ENCODE peak calls at places on chromosomes 16 and 17, in six cellular contexts. One of them, this sample, is unnamed.

GRCh38 chr16:75019007-75019406 is 20.2 kb downstream of the ZNRF1 start:
- DNase-seq in cardiac muscle cell: no peak
- DNase-seq in heart left ventricle: no peak
- DNase-seq in CD8-positive, alpha-beta T cell: no peak
- DNase-seq in breast epithelium: no peak
- DNase-seq in mucosa of descending colon: no peak
- DNase-seq in this sample: no peak

GRCh38 chr17:67245694-67246397 is 850 bp upstream of the HELZ start:
- DNase-seq in cardiac muscle cell: peak; percentile 79
- DNase-seq in heart left ventricle: no peak
- DNase-seq in breast epithelium: no peak
- DNase-seq in CD8-positive, alpha-beta T cell: no peak
- DNase-seq in mucosa of descending colon: peak; percentile 45
- DNase-seq in this sample: no peak

GRCh38 chr16:25289466-25289865 is 31.8 kb upstream of the ZKSCAN2 start:
- DNase-seq in mucosa of descending colon: no peak
- DNase-seq in breast epithelium: no peak
- DNase-seq in cardiac muscle cell: no peak
- DNase-seq in heart left ventricle: no peak
- DNase-seq in CD8-positive, alpha-beta T cell: no peak
- DNase-seq in this sample: no peak

GRCh38 chr17:35255316-35255715 is 12.4 kb downstream of the SLFN5 start:
- DNase-seq in breast epithelium: no peak
- DNase-seq in heart left ventricle: no peak
- DNase-seq in cardiac muscle cell: no peak
- DNase-seq in mucosa of descending colon: no peak
- DNase-seq in CD8-positive, alpha-beta T cell: no peak
- DNase-seq in this sample: no peak

GRCh38 chr17:7351665-7352558 is at the start of gene KCTD11:
- DNase-seq in breast epithelium: peak; percentile 93
- DNase-seq in CD8-positive, alpha-beta T cell: no peak
- DNase-seq in mucosa of descending colon: peak; percentile 96
- DNase-seq in cardiac muscle cell: peak; percentile 94
- DNase-seq in heart left ventricle: peak; percentile 95
- DNase-seq in this sample: peak; percentile 96

GRCh38 chr17:52233632-52234031 is 75.1 kb upstream of the CA10 start:
- DNase-seq in mucosa of descending colon: no peak
- DNase-seq in cardiac muscle cell: no peak
- DNase-seq in heart left ventricle: no peak
- DNase-seq in CD8-positive, alpha-beta T cell: no peak
- DNase-seq in breast epithelium: no peak
- DNase-seq in this sample: no peak

GRCh38 chr17:1413281-1413791 is 13.3 kb upstream of the YWHAE start:
- DNase-seq in breast epithelium: no peak
- DNase-seq in cardiac muscle cell: no peak
- DNase-seq in CD8-positive, alpha-beta T cell: no peak
- DNase-seq in heart left ventricle: peak; percentile 91
- DNase-seq in mucosa of descending colon: peak; percentile 33
- DNase-seq in this sample: no peak

GRCh38 chr17:27199948-27200347 is 94.0 kb upstream of the WSB1 start:
- DNase-seq in cardiac muscle cell: no peak
- DNase-seq in breast epithelium: no peak
- DNase-seq in heart left ventricle: no peak
- DNase-seq in mucosa of descending colon: no peak
- DNase-seq in CD8-positive, alpha-beta T cell: no peak
- DNase-seq in this sample: no peak

GRCh38 chr16:83994087-83994486 is 26.0 kb downstream of the NECAB2 start:
- DNase-seq in cardiac muscle cell: no peak
- DNase-seq in CD8-positive, alpha-beta T cell: no peak
- DNase-seq in breast epithelium: no peak
- DNase-seq in heart left ventricle: no peak
- DNase-seq in mucosa of descending colon: no peak
- DNase-seq in this sample: no peak

GRCh38 chr16:11128211-11129123 is 127.5 kb downstream of the SOCS1 start:
- DNase-seq in breast epithelium: no peak
- DNase-seq in heart left ventricle: peak; percentile 87
- DNase-seq in mucosa of descending colon: no peak
- DNase-seq in CD8-positive, alpha-beta T cell: no peak
- DNase-seq in cardiac muscle cell: no peak
- DNase-seq in this sample: no peak

GRCh38 chr17:74466785-74467158 is 338 bp downstream of the CD300A start:
- DNase-seq in heart left ventricle: no peak
- DNase-seq in mucosa of descending colon: no peak
- DNase-seq in breast epithelium: no peak
- DNase-seq in cardiac muscle cell: no peak
- DNase-seq in CD8-positive, alpha-beta T cell: no peak
- DNase-seq in this sample: no peak
- H3K4me3 ChIP-seq in heart left ventricle: peak overlapping the region; percentile 54
- H3K4me3 ChIP-seq in mucosa of descending colon: no peak overlapping the region
- H3K4me3 ChIP-seq in breast epithelium: peak overlapping the region; percentile 37
- H3K4me3 ChIP-seq in cardiac muscle cell: no peak overlapping the region
- H3K4me3 ChIP-seq in CD8-positive, alpha-beta T cell: peak overlapping the region; percentile 47
- H3K4me3 ChIP-seq in this sample: peak overlapping the region; percentile 50

GRCh38 chr16:56628486-56629035 is 3.0 kb downstream of the MT1E start:
- DNase-seq in cardiac muscle cell: no peak
- DNase-seq in CD8-positive, alpha-beta T cell: no peak
- DNase-seq in mucosa of descending colon: no peak
- DNase-seq in breast epithelium: no peak
- DNase-seq in heart left ventricle: no peak
- DNase-seq in this sample: no peak
- TF ChIP-seq CTCF in cardiac muscle cell: no peak
- TF ChIP-seq CTCF in CD8-positive, alpha-beta T cell: no peak
- TF ChIP-seq CTCF in mucosa of descending colon: no peak
- TF ChIP-seq CTCF in breast epithelium: no peak
- TF ChIP-seq CTCF in heart left ventricle: no peak
- TF ChIP-seq CTCF in this sample: no peak

DNA sequence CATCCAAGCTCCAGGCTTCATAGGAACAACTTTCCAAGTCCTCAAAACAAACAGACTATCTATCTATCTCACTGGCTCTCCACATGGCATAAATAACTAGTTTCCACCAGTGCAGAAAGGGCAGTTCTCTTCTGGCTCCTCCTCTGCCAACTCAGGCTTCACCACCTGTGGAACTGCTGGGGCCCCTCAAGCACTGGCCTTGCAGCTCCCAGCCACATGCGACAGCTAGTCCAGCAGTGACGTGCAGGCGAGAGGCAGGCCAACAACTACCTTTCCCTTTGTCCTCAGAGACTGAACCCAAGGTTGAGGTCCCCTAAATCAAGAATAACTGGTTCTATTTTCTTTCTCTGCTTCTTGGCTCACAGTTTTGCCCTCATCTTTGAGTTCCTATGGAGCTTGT is 137.6 kb downstream of the AATF start:
- DNase-seq in mucosa of descending colon: no peak
- DNase-seq in cardiac muscle cell: no peak
- DNase-seq in breast epithelium: no peak
- DNase-seq in CD8-positive, alpha-beta T cell: no peak
- DNase-seq in heart left ventricle: no peak
- DNase-seq in this sample: no peak
- H3K36me3 ChIP-seq in mucosa of descending colon: peaks cover 7% of the 10 kb centered on the region
- H3K36me3 ChIP-seq in cardiac muscle cell: no peaks in the 10 kb centered on the region
- H3K36me3 ChIP-seq in breast epithelium: no peaks in the 10 kb centered on the region
- H3K36me3 ChIP-seq in CD8-positive, alpha-beta T cell: no peaks in the 10 kb centered on the region
- H3K36me3 ChIP-seq in heart left ventricle: peaks cover 36% of the 10 kb centered on the region
- H3K36me3 ChIP-seq in this sample: peaks cover 20% of the 10 kb centered on the region

GRCh38 chr16:31216116-31216469 is 842 bp downstream of the PYDC1 start:
- DNase-seq in heart left ventricle: no peak
- DNase-seq in breast epithelium: no peak
- DNase-seq in cardiac muscle cell: no peak
- DNase-seq in CD8-positive, alpha-beta T cell: no peak
- DNase-seq in mucosa of descending colon: no peak
- DNase-seq in this sample: no peak
- H3K4me3 ChIP-seq in heart left ventricle: peak overlapping the region; percentile 60
- H3K4me3 ChIP-seq in breast epithelium: peak overlapping the region; percentile 71
- H3K4me3 ChIP-seq in cardiac muscle cell: peak overlapping the region; percentile 40
- H3K4me3 ChIP-seq in CD8-positive, alpha-beta T cell: peak overlapping the region; percentile 40
- H3K4me3 ChIP-seq in mucosa of descending colon: no peak overlapping the region
- H3K4me3 ChIP-seq in this sample: peak overlapping the region; percentile 45

DNA sequence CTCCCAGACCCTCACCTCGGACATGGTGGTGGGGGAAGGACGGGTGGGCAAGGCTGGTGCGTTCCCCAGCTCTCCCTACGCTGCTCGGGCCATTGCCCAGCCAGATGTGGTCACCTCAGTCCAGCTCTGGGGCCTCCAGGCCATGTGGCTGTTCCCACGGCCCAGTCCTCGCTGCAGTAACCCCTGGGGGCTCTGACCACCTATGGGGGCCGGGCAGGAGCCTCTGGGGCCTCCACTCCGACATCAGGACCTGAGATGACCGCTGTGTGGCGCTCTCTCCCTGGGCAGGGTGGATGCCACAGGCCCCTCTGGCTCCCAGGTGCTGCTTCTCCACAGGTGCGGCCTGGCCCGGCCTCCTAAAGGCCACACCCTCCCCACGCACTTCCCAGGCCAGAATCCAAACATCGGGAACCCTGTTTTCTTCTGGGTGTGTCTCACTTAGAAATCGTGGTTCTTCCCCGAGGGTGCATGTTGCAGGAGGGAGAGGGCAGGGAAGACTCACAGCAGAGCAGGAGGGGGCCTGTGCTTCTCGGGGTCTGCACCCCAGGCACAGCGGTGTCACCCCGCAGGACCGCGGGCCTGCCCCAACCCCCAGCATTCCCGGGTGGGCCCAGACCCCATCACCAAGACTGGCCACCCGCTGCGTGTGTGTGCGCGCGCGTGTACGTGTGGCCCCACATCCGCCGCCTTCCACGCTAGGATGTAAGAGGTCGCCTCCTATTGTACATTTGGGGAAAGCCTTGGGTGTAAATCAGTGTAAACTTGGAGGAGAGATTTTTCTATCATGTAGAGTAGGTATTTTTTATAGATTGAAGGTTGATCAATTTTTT is 5.9 kb upstream of the CAPN15 start:
- DNase-seq in breast epithelium: no peak
- DNase-seq in CD8-positive, alpha-beta T cell: no peak
- DNase-seq in heart left ventricle: no peak
- DNase-seq in mucosa of descending colon: peak; percentile 83
- DNase-seq in cardiac muscle cell: no peak
- DNase-seq in this sample: no peak
- TF ChIP-seq CTCF in breast epithelium: no peak
- TF ChIP-seq CTCF in CD8-positive, alpha-beta T cell: no peak
- TF ChIP-seq CTCF in heart left ventricle: no peak
- TF ChIP-seq CTCF in mucosa of descending colon: no peak
- TF ChIP-seq CTCF in cardiac muscle cell: no peak
- TF ChIP-seq CTCF in this sample: no peak

GRCh38 chr17:76631821-76632565 is 11.6 kb downstream of the ST6GALNAC1 start:
- DNase-seq in mucosa of descending colon: no peak
- DNase-seq in breast epithelium: no peak
- DNase-seq in cardiac muscle cell: no peak
- DNase-seq in CD8-positive, alpha-beta T cell: no peak
- DNase-seq in heart left ventricle: no peak
- DNase-seq in this sample: no peak

GRCh38 chr17:76638263-76638662 is 5.3 kb downstream of the ST6GALNAC1 start:
- DNase-seq in heart left ventricle: no peak
- DNase-seq in mucosa of descending colon: no peak
- DNase-seq in CD8-positive, alpha-beta T cell: no peak
- DNase-seq in cardiac muscle cell: no peak
- DNase-seq in breast epithelium: no peak
- DNase-seq in this sample: no peak

GRCh38 chr17:76635659-76636360 is 7.7 kb downstream of the ST6GALNAC1 start:
- DNase-seq in cardiac muscle cell: no peak
- DNase-seq in heart left ventricle: no peak
- DNase-seq in mucosa of descending colon: no peak
- DNase-seq in breast epithelium: peak; percentile 10
- DNase-seq in CD8-positive, alpha-beta T cell: no peak
- DNase-seq in this sample: no peak

GRCh38 chr17:76633628-76634328 is 9.8 kb downstream of the ST6GALNAC1 start:
- DNase-seq in mucosa of descending colon: no peak
- DNase-seq in cardiac muscle cell: no peak
- DNase-seq in breast epithelium: no peak
- DNase-seq in CD8-positive, alpha-beta T cell: no peak
- DNase-seq in heart left ventricle: no peak
- DNase-seq in this sample: no peak

GRCh38 chr17:76635039-76635438 is 8.5 kb downstream of the ST6GALNAC1 start:
- DNase-seq in mucosa of descending colon: no peak
- DNase-seq in breast epithelium: peak; percentile 14
- DNase-seq in CD8-positive, alpha-beta T cell: no peak
- DNase-seq in cardiac muscle cell: no peak
- DNase-seq in heart left ventricle: no peak
- DNase-seq in this sample: no peak
- H3K36me3 ChIP-seq in mucosa of descending colon: no peaks in the 10 kb centered on the region
- H3K36me3 ChIP-seq in breast epithelium: no peaks in the 10 kb centered on the region
- H3K36me3 ChIP-seq in CD8-positive, alpha-beta T cell: no peaks in the 10 kb centered on the region
- H3K36me3 ChIP-seq in cardiac muscle cell: no peaks in the 10 kb centered on the region
- H3K36me3 ChIP-seq in heart left ventricle: no peaks in the 10 kb centered on the region
- H3K36me3 ChIP-seq in this sample: no peaks in the 10 kb centered on the region

DNA sequence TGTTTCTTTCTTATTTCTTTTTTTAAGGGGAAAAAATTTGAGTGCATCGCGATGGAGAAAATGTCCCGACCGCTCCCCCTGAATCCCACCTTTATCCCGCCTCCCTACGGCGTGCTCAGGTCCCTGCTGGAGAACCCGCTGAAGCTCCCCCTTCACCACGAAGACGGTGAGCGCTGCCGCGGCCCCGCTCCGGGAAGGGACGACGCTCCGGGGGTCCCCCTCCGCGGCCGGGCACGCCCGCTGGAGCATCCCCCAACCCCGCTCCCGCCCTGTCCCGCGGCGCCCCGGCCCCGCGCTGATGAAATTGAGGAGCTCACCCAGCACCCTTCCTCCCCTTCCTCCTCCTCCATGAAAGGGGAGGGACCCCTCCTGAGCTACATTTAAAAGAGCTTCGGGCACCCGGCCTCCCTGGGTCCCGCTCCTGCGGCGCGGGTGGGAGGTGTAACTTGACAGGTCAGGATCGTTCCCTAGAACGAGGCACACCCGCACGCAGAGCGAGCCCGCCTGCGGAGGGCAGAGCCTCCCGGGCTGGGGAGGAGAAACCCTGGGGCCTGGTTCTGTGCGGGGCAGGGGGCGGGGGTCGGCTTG is 768 bp downstream of the HLF start:
- DNase-seq in heart left ventricle: no peak
- DNase-seq in CD8-positive, alpha-beta T cell: no peak
- DNase-seq in breast epithelium: no peak
- DNase-seq in cardiac muscle cell: no peak
- DNase-seq in mucosa of descending colon: peak; percentile 29
- DNase-seq in this sample: no peak
- H3K4me3 ChIP-seq in heart left ventricle: peak overlapping the region; percentile 76
- H3K4me3 ChIP-seq in CD8-positive, alpha-beta T cell: peak overlapping the region; percentile 26
- H3K4me3 ChIP-seq in breast epithelium: peak overlapping the region; percentile 87
- H3K4me3 ChIP-seq in cardiac muscle cell: peak overlapping the region; percentile 50
- H3K4me3 ChIP-seq in mucosa of descending colon: no peak overlapping the region
- H3K4me3 ChIP-seq in this sample: peak overlapping the region; percentile 70

GRCh38 chr16:7025616-7026190 is 306.9 kb upstream of the RBFOX1 start:
- DNase-seq in heart left ventricle: peak; percentile 65
- DNase-seq in CD8-positive, alpha-beta T cell: no peak
- DNase-seq in mucosa of descending colon: peak; percentile 78
- DNase-seq in cardiac muscle cell: peak; percentile 89
- DNase-seq in breast epithelium: peak; percentile 65
- DNase-seq in this sample: no peak
- TF ChIP-seq CTCF in heart left ventricle: peak; percentile 51
- TF ChIP-seq CTCF in CD8-positive, alpha-beta T cell: no peak
- TF ChIP-seq CTCF in mucosa of descending colon: peak; percentile 39
- TF ChIP-seq CTCF in cardiac muscle cell: no peak
- TF ChIP-seq CTCF in breast epithelium: no peak
- TF ChIP-seq CTCF in this sample: peak; percentile 15

This sample was measured in esophagus muscularis mucosa.